ENCODE peak calls at places on chromosomes 16 and 17, in five cellular contexts. E is heart right ventricle; K is stimulated activated CD8-positive, alpha-beta memory T cell treated with anti-CD3 and anti-CD28 coated beads, Interleukin-12 subunit alpha, Interleukin-12 subunit beta, amount 100 ng/mL, for 1 hour; N is hypothalamus; Q is bronchial epithelial cell. C is an unnamed sample.

GRCh38 chr16:65509172-65509571 is 387.3 kb upstream of the CDH11 start:
- DNase-seq in E (no peak), K (no peak), N (no peak), Q (peak), C (no peak)

GRCh38 chr17:31579265-31579664 is 187.8 kb downstream of the RAB11FIP4 start:
- DNase-seq in E (no peak), K (no peak), N (no peak), Q (peak), C (no peak)

GRCh38 chr16:641326-642188 is at the start of gene MCRIP2:
- DNase-seq in E (peak), K (peak), N (peak), Q (peak), C (peak)

GRCh38 chr16:70738083-70738977 is 52.5 kb upstream of the MTSS2 start:
- DNase-seq in E (peak), K (no peak), N (peak), Q (peak), C (peak)

GRCh38 chr17:44905006-44906000 is 6.1 kb upstream of the EFTUD2 start:
- DNase-seq in E (no peak), K (no peak), N (no peak), Q (no peak), C (no peak)

GRCh38 chr16:8631818-8632217 is 10.3 kb downstream of the METTL22 start:
- DNase-seq in E (no peak), K (no peak), N (no peak), Q (no peak), C (no peak)

GRCh38 chr17:6577686-6578263 is 21.4 kb upstream of the PITPNM3 start:
- DNase-seq in E (no peak), K (no peak), N (no peak), Q (peak), C (no peak)

GRCh38 chr16:56357291-56357764 is 68.0 kb downstream of the AMFR start:
- DNase-seq in E (no peak), K (no peak), N (no peak), Q (peak), C (no peak)

GRCh38 chr17:75856062-75856681 is 1.0 kb upstream of the WBP2 start:
- DNase-seq in E (no peak), K (no peak), N (no peak), Q (no peak), C (peak)

GRCh38 chr16:82979406-82980111 is 352.8 kb downstream of the CDH13 start:
- DNase-seq in E (no peak), K (no peak), N (no peak), Q (no peak), C (no peak)

GRCh38 chr17:4463818-4464501 is 30.2 kb downstream of the SPNS3 start:
- DNase-seq in E (peak), K (no peak), N (no peak), Q (no peak), C (no peak)

GRCh38 chr17:31582151-31582907 is 190.9 kb downstream of the RAB11FIP4 start:
- DNase-seq in E (peak), K (no peak), N (peak), Q (no peak), C (no peak)

GRCh38 chr17:61862105-61862574 is 1.2 kb downstream of the BRIP1 start:
- DNase-seq in E (no peak), K (no peak), N (no peak), Q (peak), C (no peak)

GRCh38 chr16:15757630-15758251 is 99.1 kb downstream of the MYH11 start:
- DNase-seq in E (no peak), K (no peak), N (no peak), Q (no peak), C (no peak)

GRCh38 chr16:72355561-72355960 is 183.6 kb upstream of the PMFBP1 start:
- DNase-seq in E (no peak), K (no peak), N (no peak), Q (no peak), C (no peak)

GRCh38 chr16:73066927-73067670 is 19.2 kb upstream of the ZFHX3 start:
- DNase-seq in E (no peak), K (no peak), N (no peak), Q (peak), C (no peak)

GRCh38 chr17:63476857-63477470 is at the start of gene ACE:
- DNase-seq in E (peak), K (no peak), N (no peak), Q (no peak), C (no peak)

GRCh38 chr17:74253036-74253435 is 21.0 kb upstream of the DNAI2 start:
- DNase-seq in E (no peak), K (no peak), N (no peak), Q (no peak), C (no peak)

GRCh38 chr16:88783391-88784073 is 1.5 kb downstream of the PIEZO1 start:
- DNase-seq in E (no peak), K (no peak), N (peak), Q (peak), C (no peak)

GRCh38 chr17:39813631-39814030 is 50.5 kb downstream of the IKZF3 start:
- DNase-seq in E (no peak), K (peak), N (no peak), Q (no peak), C (no peak)

GRCh38 chr17:44115585-44116415 is 7.6 kb downstream of the HDAC5 start:
- DNase-seq in E (no peak), K (no peak), N (no peak), Q (no peak), C (peak)

GRCh38 chr17:55751720-55752250 is 934 bp downstream of the PCTP start:
- DNase-seq in E (no peak), K (no peak), N (no peak), Q (no peak), C (no peak)

GRCh38 chr16:60686824-60687223 is 1349.4 kb downstream of the CDH8 start:
- DNase-seq in E (no peak), K (no peak), N (no peak), Q (no peak), C (no peak)

GRCh38 chr17:42975265-42975664 is 4.6 kb downstream of the PTGES3L start:
- DNase-seq in E (no peak), K (no peak), N (no peak), Q (no peak), C (no peak)

GRCh38 chr17:40450175-40450574 is 6.9 kb downstream of the IGFBP4 start:
- DNase-seq in E (no peak), K (no peak), N (no peak), Q (peak), C (no peak)

GRCh38 chr16:76854234-76854633 is 336.8 kb upstream of the MON1B start:
- DNase-seq in E (no peak), K (no peak), N (no peak), Q (no peak), C (no peak)